ENCODE peak calls at places on chromosomes 3 and 15, in five cellular contexts. I is AG08396; D is brain microvascular endothelial cell; T is activated CD4-positive, alpha-beta T cell treated with anti-CD3 and anti-CD28 coated beads, Interleukin-2, amount 10 ng/mL, durations not matched to agents 7 days and 5 days; M is HFFc6. L is an unnamed sample.

GRCh38 chr15:79170256-79170664 is 79.7 kb upstream of the RASGRF1 start:
- DNase-seq in D (peak; percentile 33), M (no peak), I (peak; percentile 28), T (no peak), L (peak; percentile 78)

GRCh38 chr3:59191651-59192050 is 141.8 kb upstream of the CFAP20DC start:
- DNase-seq in T (no peak), M (no peak), I (no peak), D (no peak), L (peak; percentile 25)

GRCh38 chr15:81296218-81296617 is 27.7 kb downstream of the STARD5 start:
- DNase-seq in T (no peak), M (no peak), D (no peak), I (no peak), L (no peak)

GRCh38 chr15:101504866-101505609 is 15.5 kb upstream of the PCSK6 start:
- DNase-seq in D (no peak), M (no peak), T (no peak), I (no peak), L (no peak)

GRCh38 chr3:194682651-194683310 is 2.9 kb upstream of the FAM43A start:
- DNase-seq in T (peak; percentile 77), D (peak; percentile 86), I (peak; percentile 81), M (peak; percentile 88), L (peak; percentile 72)

GRCh38 chr3:48684480-48685143 is 1.1 kb downstream of the NCKIPSD start:
- DNase-seq in I (peak; percentile 67), D (no peak), M (no peak), T (no peak), L (no peak)

GRCh38 chr3:29453278-29453961 is 172.5 kb downstream of the RBMS3 start:
- DNase-seq in M (no peak), D (no peak), T (no peak), I (no peak), L (no peak)

GRCh38 chr3:52014613-52015012 is 18.9 kb upstream of the RPL29 start:
- DNase-seq in M (no peak), D (no peak), T (no peak), I (peak; percentile 33), L (no peak)

GRCh38 chr3:127915115-127915936 is at the start of gene KBTBD12:
- DNase-seq in T (no peak), I (peak; percentile 17), D (no peak), M (no peak), L (no peak)

GRCh38 chr3:11096266-11097135 is 57.8 kb upstream of the HRH1 start:
- DNase-seq in M (peak; percentile 79), D (peak; percentile 89), T (peak; percentile 41), I (peak; percentile 93), L (peak; percentile 98)

GRCh38 chr15:85473455-85473854 is 93.1 kb downstream of the AKAP13 start:
- DNase-seq in T (no peak), I (peak; percentile 37), M (peak; percentile 29), D (peak; percentile 61), L (peak; percentile 56)

GRCh38 chr3:26621891-26622633 is 510 bp upstream of the LRRC3B start:
- DNase-seq in D (no peak), I (no peak), M (no peak), T (no peak), L (no peak)